ENCODE peak calls at places on chromosome 13, in eight cellular contexts. One of them, this sample, is unnamed.

GRCh38 chr13:30303269-30303668 is 4.1 kb downstream of the KATNAL1 start:
- DNase-seq in uterus: no peak
- DNase-seq in NCI-H187: no peak
- DNase-seq in stimulated activated CD4-positive, alpha-beta T cell treated with anti-CD3 and anti-CD28 coated beads, Interleukin-2, amount 100 ng/mL, for 48 hours: no peak
- DNase-seq in HFF-Myc: no peak
- DNase-seq in NCI-H446 treated with DMSO at 0.1 percent for 48 hours: no peak
- DNase-seq in lung: no peak
- DNase-seq in RPMI7951: no peak
- DNase-seq in this sample: no peak

GRCh38 chr13:19050901-19051300 is 130.7 kb downstream of the TUBA3C start:
- DNase-seq in uterus: no peak
- DNase-seq in NCI-H187: no peak
- DNase-seq in stimulated activated CD4-positive, alpha-beta T cell treated with anti-CD3 and anti-CD28 coated beads, Interleukin-2, amount 100 ng/mL, for 48 hours: no peak
- DNase-seq in HFF-Myc: no peak
- DNase-seq in NCI-H446 treated with DMSO at 0.1 percent for 48 hours: no peak
- DNase-seq in lung: no peak
- DNase-seq in RPMI7951: no peak
- DNase-seq in this sample: no peak

GRCh38 chr13:101575591-101575990 is 123.1 kb downstream of the ITGBL1 start:
- DNase-seq in uterus: no peak
- DNase-seq in NCI-H187: no peak
- DNase-seq in stimulated activated CD4-positive, alpha-beta T cell treated with anti-CD3 and anti-CD28 coated beads, Interleukin-2, amount 100 ng/mL, for 48 hours: no peak
- DNase-seq in HFF-Myc: no peak
- DNase-seq in NCI-H446 treated with DMSO at 0.1 percent for 48 hours: no peak
- DNase-seq in lung: no peak
- DNase-seq in RPMI7951: peak; percentile 37
- DNase-seq in this sample: no peak

GRCh38 chr13:38180100-38180499 is 169.6 kb upstream of the UFM1 start:
- DNase-seq in uterus: no peak
- DNase-seq in NCI-H187: no peak
- DNase-seq in stimulated activated CD4-positive, alpha-beta T cell treated with anti-CD3 and anti-CD28 coated beads, Interleukin-2, amount 100 ng/mL, for 48 hours: no peak
- DNase-seq in HFF-Myc: no peak
- DNase-seq in NCI-H446 treated with DMSO at 0.1 percent for 48 hours: no peak
- DNase-seq in lung: no peak
- DNase-seq in RPMI7951: peak; percentile 9
- DNase-seq in this sample: no peak

GRCh38 chr13:100987993-100988392 is 313.4 kb upstream of the TMTC4 start:
- DNase-seq in uterus: no peak
- DNase-seq in NCI-H187: peak; percentile 55
- DNase-seq in stimulated activated CD4-positive, alpha-beta T cell treated with anti-CD3 and anti-CD28 coated beads, Interleukin-2, amount 100 ng/mL, for 48 hours: no peak
- DNase-seq in HFF-Myc: no peak
- DNase-seq in NCI-H446 treated with DMSO at 0.1 percent for 48 hours: no peak
- DNase-seq in lung: no peak
- DNase-seq in RPMI7951: peak; percentile 22
- DNase-seq in this sample: no peak

GRCh38 chr13:41648314-41648935 is 191.1 kb downstream of the RGCC start:
- DNase-seq in uterus: no peak
- DNase-seq in NCI-H187: no peak
- DNase-seq in stimulated activated CD4-positive, alpha-beta T cell treated with anti-CD3 and anti-CD28 coated beads, Interleukin-2, amount 100 ng/mL, for 48 hours: no peak
- DNase-seq in HFF-Myc: no peak
- DNase-seq in NCI-H446 treated with DMSO at 0.1 percent for 48 hours: no peak
- DNase-seq in lung: no peak
- DNase-seq in RPMI7951: peak; percentile 33
- DNase-seq in this sample: no peak

GRCh38 chr13:100247937-100248336 is 159.0 kb downstream of the PCCA start:
- DNase-seq in uterus: no peak
- DNase-seq in NCI-H187: no peak
- DNase-seq in stimulated activated CD4-positive, alpha-beta T cell treated with anti-CD3 and anti-CD28 coated beads, Interleukin-2, amount 100 ng/mL, for 48 hours: no peak
- DNase-seq in HFF-Myc: no peak
- DNase-seq in NCI-H446 treated with DMSO at 0.1 percent for 48 hours: no peak
- DNase-seq in lung: no peak
- DNase-seq in RPMI7951: no peak
- DNase-seq in this sample: no peak

GRCh38 chr13:49641810-49642291 is 13.5 kb downstream of the ARL11 start:
- DNase-seq in uterus: no peak
- DNase-seq in NCI-H187: no peak
- DNase-seq in stimulated activated CD4-positive, alpha-beta T cell treated with anti-CD3 and anti-CD28 coated beads, Interleukin-2, amount 100 ng/mL, for 48 hours: no peak
- DNase-seq in HFF-Myc: peak; percentile 38
- DNase-seq in NCI-H446 treated with DMSO at 0.1 percent for 48 hours: no peak
- DNase-seq in lung: peak; percentile 77
- DNase-seq in RPMI7951: peak; percentile 67
- DNase-seq in this sample: no peak

GRCh38 chr13:110590577-110590976 is 24.8 kb upstream of the NAXD start:
- DNase-seq in uterus: no peak
- DNase-seq in NCI-H187: no peak
- DNase-seq in stimulated activated CD4-positive, alpha-beta T cell treated with anti-CD3 and anti-CD28 coated beads, Interleukin-2, amount 100 ng/mL, for 48 hours: no peak
- DNase-seq in HFF-Myc: no peak
- DNase-seq in NCI-H446 treated with DMSO at 0.1 percent for 48 hours: no peak
- DNase-seq in lung: peak; percentile 46
- DNase-seq in RPMI7951: no peak
- DNase-seq in this sample: no peak

GRCh38 chr13:97057196-97057595 is 62.9 kb upstream of the OXGR1 start:
- DNase-seq in uterus: no peak
- DNase-seq in NCI-H187: no peak
- DNase-seq in stimulated activated CD4-positive, alpha-beta T cell treated with anti-CD3 and anti-CD28 coated beads, Interleukin-2, amount 100 ng/mL, for 48 hours: no peak
- DNase-seq in HFF-Myc: no peak
- DNase-seq in NCI-H446 treated with DMSO at 0.1 percent for 48 hours: no peak
- DNase-seq in lung: no peak
- DNase-seq in RPMI7951: peak; percentile 8
- DNase-seq in this sample: no peak

GRCh38 chr13:27004866-27005265 is 166.7 kb downstream of the USP12 start:
- DNase-seq in uterus: no peak
- DNase-seq in NCI-H187: no peak
- DNase-seq in stimulated activated CD4-positive, alpha-beta T cell treated with anti-CD3 and anti-CD28 coated beads, Interleukin-2, amount 100 ng/mL, for 48 hours: no peak
- DNase-seq in HFF-Myc: no peak
- DNase-seq in NCI-H446 treated with DMSO at 0.1 percent for 48 hours: no peak
- DNase-seq in lung: no peak
- DNase-seq in RPMI7951: no peak
- DNase-seq in this sample: no peak

GRCh38 chr13:91375119-91375729 is 23.2 kb upstream of the GPC5 start:
- DNase-seq in uterus: no peak
- DNase-seq in NCI-H187: no peak
- DNase-seq in stimulated activated CD4-positive, alpha-beta T cell treated with anti-CD3 and anti-CD28 coated beads, Interleukin-2, amount 100 ng/mL, for 48 hours: no peak
- DNase-seq in HFF-Myc: no peak
- DNase-seq in NCI-H446 treated with DMSO at 0.1 percent for 48 hours: no peak
- DNase-seq in lung: no peak
- DNase-seq in RPMI7951: peak; percentile 11
- DNase-seq in this sample: no peak

GRCh38 chr13:93002071-93002470 is 224.5 kb upstream of the GPC6 start:
- DNase-seq in uterus: no peak
- DNase-seq in NCI-H187: no peak
- DNase-seq in stimulated activated CD4-positive, alpha-beta T cell treated with anti-CD3 and anti-CD28 coated beads, Interleukin-2, amount 100 ng/mL, for 48 hours: no peak
- DNase-seq in HFF-Myc: peak; percentile 15
- DNase-seq in NCI-H446 treated with DMSO at 0.1 percent for 48 hours: no peak
- DNase-seq in lung: no peak
- DNase-seq in RPMI7951: no peak
- DNase-seq in this sample: no peak

GRCh38 chr13:32446778-32447465 is 19.0 kb upstream of the N4BP2L1 start:
- DNase-seq in uterus: no peak
- DNase-seq in NCI-H187: no peak
- DNase-seq in stimulated activated CD4-positive, alpha-beta T cell treated with anti-CD3 and anti-CD28 coated beads, Interleukin-2, amount 100 ng/mL, for 48 hours: no peak
- DNase-seq in HFF-Myc: no peak
- DNase-seq in NCI-H446 treated with DMSO at 0.1 percent for 48 hours: no peak
- DNase-seq in lung: no peak
- DNase-seq in RPMI7951: no peak
- DNase-seq in this sample: no peak

GRCh38 chr13:97018029-97018819 is 23.9 kb upstream of the OXGR1 start:
- DNase-seq in uterus: no peak
- DNase-seq in NCI-H187: no peak
- DNase-seq in stimulated activated CD4-positive, alpha-beta T cell treated with anti-CD3 and anti-CD28 coated beads, Interleukin-2, amount 100 ng/mL, for 48 hours: peak; percentile 18
- DNase-seq in HFF-Myc: peak; percentile 26
- DNase-seq in NCI-H446 treated with DMSO at 0.1 percent for 48 hours: no peak
- DNase-seq in lung: peak; percentile 38
- DNase-seq in RPMI7951: peak; percentile 51
- DNase-seq in this sample: no peak

GRCh38 chr13:43686557-43686956 is 100.2 kb downstream of the ENOX1 start:
- DNase-seq in uterus: peak; percentile 46
- DNase-seq in NCI-H187: no peak
- DNase-seq in stimulated activated CD4-positive, alpha-beta T cell treated with anti-CD3 and anti-CD28 coated beads, Interleukin-2, amount 100 ng/mL, for 48 hours: no peak
- DNase-seq in HFF-Myc: peak; percentile 46
- DNase-seq in NCI-H446 treated with DMSO at 0.1 percent for 48 hours: no peak
- DNase-seq in lung: no peak
- DNase-seq in RPMI7951: peak; percentile 78
- DNase-seq in this sample: no peak

GRCh38 chr13:75135325-75135825 is 346.6 kb downstream of the TBC1D4 start:
- DNase-seq in uterus: no peak
- DNase-seq in NCI-H187: no peak
- DNase-seq in stimulated activated CD4-positive, alpha-beta T cell treated with anti-CD3 and anti-CD28 coated beads, Interleukin-2, amount 100 ng/mL, for 48 hours: no peak
- DNase-seq in HFF-Myc: peak; percentile 69
- DNase-seq in NCI-H446 treated with DMSO at 0.1 percent for 48 hours: no peak
- DNase-seq in lung: no peak
- DNase-seq in RPMI7951: peak; percentile 90
- DNase-seq in this sample: no peak

GRCh38 chr13:95660981-95661581 is 15.9 kb upstream of the DNAJC3 start:
- DNase-seq in uterus: no peak
- DNase-seq in NCI-H187: no peak
- DNase-seq in stimulated activated CD4-positive, alpha-beta T cell treated with anti-CD3 and anti-CD28 coated beads, Interleukin-2, amount 100 ng/mL, for 48 hours: no peak
- DNase-seq in HFF-Myc: no peak
- DNase-seq in NCI-H446 treated with DMSO at 0.1 percent for 48 hours: no peak
- DNase-seq in lung: no peak
- DNase-seq in RPMI7951: peak; percentile 47
- DNase-seq in this sample: no peak

GRCh38 chr13:26965058-26965380 is 204.4 kb upstream of the GPR12 start:
- DNase-seq in uterus: no peak
- DNase-seq in NCI-H187: no peak
- DNase-seq in stimulated activated CD4-positive, alpha-beta T cell treated with anti-CD3 and anti-CD28 coated beads, Interleukin-2, amount 100 ng/mL, for 48 hours: no peak
- DNase-seq in HFF-Myc: no peak
- DNase-seq in NCI-H446 treated with DMSO at 0.1 percent for 48 hours: no peak
- DNase-seq in lung: no peak
- DNase-seq in RPMI7951: no peak
- DNase-seq in this sample: no peak

GRCh38 chr13:93847162-93847561 is 620.6 kb downstream of the GPC6 start:
- DNase-seq in uterus: no peak
- DNase-seq in NCI-H187: no peak
- DNase-seq in stimulated activated CD4-positive, alpha-beta T cell treated with anti-CD3 and anti-CD28 coated beads, Interleukin-2, amount 100 ng/mL, for 48 hours: no peak
- DNase-seq in HFF-Myc: peak; percentile 11
- DNase-seq in NCI-H446 treated with DMSO at 0.1 percent for 48 hours: no peak
- DNase-seq in lung: no peak
- DNase-seq in RPMI7951: peak; percentile 4
- DNase-seq in this sample: no peak

GRCh38 chr13:27022571-27023311 is 148.9 kb downstream of the USP12 start:
- DNase-seq in uterus: no peak
- DNase-seq in NCI-H187: no peak
- DNase-seq in stimulated activated CD4-positive, alpha-beta T cell treated with anti-CD3 and anti-CD28 coated beads, Interleukin-2, amount 100 ng/mL, for 48 hours: no peak
- DNase-seq in HFF-Myc: no peak
- DNase-seq in NCI-H446 treated with DMSO at 0.1 percent for 48 hours: no peak
- DNase-seq in lung: no peak
- DNase-seq in RPMI7951: peak; percentile 51
- DNase-seq in this sample: no peak

GRCh38 chr13:63307239-63307638 is 1891.6 kb upstream of the PCDH20 start:
- DNase-seq in uterus: no peak
- DNase-seq in NCI-H187: no peak
- DNase-seq in stimulated activated CD4-positive, alpha-beta T cell treated with anti-CD3 and anti-CD28 coated beads, Interleukin-2, amount 100 ng/mL, for 48 hours: no peak
- DNase-seq in HFF-Myc: no peak
- DNase-seq in NCI-H446 treated with DMSO at 0.1 percent for 48 hours: no peak
- DNase-seq in lung: no peak
- DNase-seq in RPMI7951: no peak
- DNase-seq in this sample: no peak

GRCh38 chr13:40490086-40490723 is 176.2 kb downstream of the FOXO1 start:
- DNase-seq in uterus: no peak
- DNase-seq in NCI-H187: peak; percentile 75
- DNase-seq in stimulated activated CD4-positive, alpha-beta T cell treated with anti-CD3 and anti-CD28 coated beads, Interleukin-2, amount 100 ng/mL, for 48 hours: peak; percentile 45
- DNase-seq in HFF-Myc: no peak
- DNase-seq in NCI-H446 treated with DMSO at 0.1 percent for 48 hours: no peak
- DNase-seq in lung: no peak
- DNase-seq in RPMI7951: no peak
- DNase-seq in this sample: no peak

GRCh38 chr13:90868321-90868920 is 479.1 kb upstream of the MIR17HG start:
- DNase-seq in uterus: no peak
- DNase-seq in NCI-H187: no peak
- DNase-seq in stimulated activated CD4-positive, alpha-beta T cell treated with anti-CD3 and anti-CD28 coated beads, Interleukin-2, amount 100 ng/mL, for 48 hours: peak; percentile 4
- DNase-seq in HFF-Myc: no peak
- DNase-seq in NCI-H446 treated with DMSO at 0.1 percent for 48 hours: no peak
- DNase-seq in lung: no peak
- DNase-seq in RPMI7951: peak; percentile 7
- DNase-seq in this sample: no peak

GRCh38 chr13:101230271-101230890 is 185.9 kb downstream of the NALCN start:
- DNase-seq in uterus: no peak
- DNase-seq in NCI-H187: no peak
- DNase-seq in stimulated activated CD4-positive, alpha-beta T cell treated with anti-CD3 and anti-CD28 coated beads, Interleukin-2, amount 100 ng/mL, for 48 hours: no peak
- DNase-seq in HFF-Myc: no peak
- DNase-seq in NCI-H446 treated with DMSO at 0.1 percent for 48 hours: no peak
- DNase-seq in lung: no peak
- DNase-seq in RPMI7951: peak; percentile 32
- DNase-seq in this sample: no peak

GRCh38 chr13:25839356-25839755 is 212.5 kb downstream of the SHISA2 start:
- DNase-seq in uterus: no peak
- DNase-seq in NCI-H187: no peak
- DNase-seq in stimulated activated CD4-positive, alpha-beta T cell treated with anti-CD3 and anti-CD28 coated beads, Interleukin-2, amount 100 ng/mL, for 48 hours: no peak
- DNase-seq in HFF-Myc: no peak
- DNase-seq in NCI-H446 treated with DMSO at 0.1 percent for 48 hours: no peak
- DNase-seq in lung: no peak
- DNase-seq in RPMI7951: no peak
- DNase-seq in this sample: no peak

GRCh38 chr13:40547545-40548322 is 118.7 kb downstream of the FOXO1 start:
- DNase-seq in uterus: no peak
- DNase-seq in NCI-H187: no peak
- DNase-seq in stimulated activated CD4-positive, alpha-beta T cell treated with anti-CD3 and anti-CD28 coated beads, Interleukin-2, amount 100 ng/mL, for 48 hours: no peak
- DNase-seq in HFF-Myc: no peak
- DNase-seq in NCI-H446 treated with DMSO at 0.1 percent for 48 hours: no peak
- DNase-seq in lung: no peak
- DNase-seq in RPMI7951: no peak
- DNase-seq in this sample: no peak

GRCh38 chr13:35833571-35834305 is 297.4 kb downstream of the DCLK1 start:
- DNase-seq in uterus: no peak
- DNase-seq in NCI-H187: no peak
- DNase-seq in stimulated activated CD4-positive, alpha-beta T cell treated with anti-CD3 and anti-CD28 coated beads, Interleukin-2, amount 100 ng/mL, for 48 hours: no peak
- DNase-seq in HFF-Myc: no peak
- DNase-seq in NCI-H446 treated with DMSO at 0.1 percent for 48 hours: peak; percentile 80
- DNase-seq in lung: no peak
- DNase-seq in RPMI7951: no peak
- DNase-seq in this sample: no peak

GRCh38 chr13:98478134-98479129 is 98.5 kb downstream of the STK24 start:
- DNase-seq in uterus: no peak
- DNase-seq in NCI-H187: no peak
- DNase-seq in stimulated activated CD4-positive, alpha-beta T cell treated with anti-CD3 and anti-CD28 coated beads, Interleukin-2, amount 100 ng/mL, for 48 hours: peak; percentile 12
- DNase-seq in HFF-Myc: no peak
- DNase-seq in NCI-H446 treated with DMSO at 0.1 percent for 48 hours: no peak
- DNase-seq in lung: no peak
- DNase-seq in RPMI7951: peak; percentile 94
- DNase-seq in this sample: no peak

GRCh38 chr13:114260818-114261217 is 20.6 kb upstream of the UPF3A start:
- DNase-seq in uterus: no peak
- DNase-seq in NCI-H187: no peak
- DNase-seq in stimulated activated CD4-positive, alpha-beta T cell treated with anti-CD3 and anti-CD28 coated beads, Interleukin-2, amount 100 ng/mL, for 48 hours: no peak
- DNase-seq in HFF-Myc: no peak
- DNase-seq in NCI-H446 treated with DMSO at 0.1 percent for 48 hours: no peak
- DNase-seq in lung: no peak
- DNase-seq in RPMI7951: no peak
- DNase-seq in this sample: no peak

GRCh38 chr13:90750021-90750420 is 597.5 kb upstream of the MIR17HG start:
- DNase-seq in uterus: no peak
- DNase-seq in NCI-H187: no peak
- DNase-seq in stimulated activated CD4-positive, alpha-beta T cell treated with anti-CD3 and anti-CD28 coated beads, Interleukin-2, amount 100 ng/mL, for 48 hours: no peak
- DNase-seq in HFF-Myc: no peak
- DNase-seq in NCI-H446 treated with DMSO at 0.1 percent for 48 hours: no peak
- DNase-seq in lung: no peak
- DNase-seq in RPMI7951: no peak
- DNase-seq in this sample: no peak

GRCh38 chr13:29961036-29961685 is 110.7 kb upstream of the UBL3 start:
- DNase-seq in uterus: no peak
- DNase-seq in NCI-H187: no peak
- DNase-seq in stimulated activated CD4-positive, alpha-beta T cell treated with anti-CD3 and anti-CD28 coated beads, Interleukin-2, amount 100 ng/mL, for 48 hours: no peak
- DNase-seq in HFF-Myc: no peak
- DNase-seq in NCI-H446 treated with DMSO at 0.1 percent for 48 hours: no peak
- DNase-seq in lung: no peak
- DNase-seq in RPMI7951: no peak
- DNase-seq in this sample: no peak

GRCh38 chr13:33352520-33352919 is 67.0 kb upstream of the STARD13 start:
- DNase-seq in uterus: no peak
- DNase-seq in NCI-H187: no peak
- DNase-seq in stimulated activated CD4-positive, alpha-beta T cell treated with anti-CD3 and anti-CD28 coated beads, Interleukin-2, amount 100 ng/mL, for 48 hours: no peak
- DNase-seq in HFF-Myc: no peak
- DNase-seq in NCI-H446 treated with DMSO at 0.1 percent for 48 hours: peak; percentile 66
- DNase-seq in lung: no peak
- DNase-seq in RPMI7951: no peak
- DNase-seq in this sample: no peak

GRCh38 chr13:65679240-65679639 is 1550.9 kb downstream of the PCDH9 start:
- DNase-seq in uterus: no peak
- DNase-seq in NCI-H187: no peak
- DNase-seq in stimulated activated CD4-positive, alpha-beta T cell treated with anti-CD3 and anti-CD28 coated beads, Interleukin-2, amount 100 ng/mL, for 48 hours: no peak
- DNase-seq in HFF-Myc: no peak
- DNase-seq in NCI-H446 treated with DMSO at 0.1 percent for 48 hours: peak; percentile 27
- DNase-seq in lung: no peak
- DNase-seq in RPMI7951: no peak
- DNase-seq in this sample: no peak

This sample was measured in amygdala.